ENCODE peak calls at places on chromosomes 16 and 17, in ten cellular contexts. One of them, this sample, is unnamed.

GRCh38 chr17:32917081-32917480 is 10.9 kb upstream of the TMEM98 start:
- DNase-seq in PC-9: no peak
- DNase-seq in GM23248: peak; percentile 13
- DNase-seq in fibroblast of lung: no peak
- DNase-seq in PC-3: no peak
- DNase-seq in DND-41: no peak
- DNase-seq in MM.1S: no peak
- DNase-seq in hepatocyte: no peak
- DNase-seq in K562: no peak
- DNase-seq in neural progenitor cell: no peak
- DNase-seq in this sample: no peak

GRCh38 chr16:60217787-60218186 is 1483.7 kb upstream of the GOT2 start:
- DNase-seq in PC-9: no peak
- DNase-seq in DND-41: no peak
- DNase-seq in fibroblast of lung: no peak
- DNase-seq in GM23248: no peak
- DNase-seq in neural progenitor cell: no peak
- DNase-seq in hepatocyte: no peak
- DNase-seq in PC-3: no peak
- DNase-seq in K562: no peak
- DNase-seq in MM.1S: no peak
- DNase-seq in this sample: no peak

GRCh38 chr16:349211-349610 is 3.3 kb downstream of the AXIN1 start:
- DNase-seq in GM23248: no peak
- DNase-seq in hepatocyte: no peak
- DNase-seq in neural progenitor cell: peak; percentile 0
- DNase-seq in K562: no peak
- DNase-seq in DND-41: no peak
- DNase-seq in PC-9: no peak
- DNase-seq in fibroblast of lung: no peak
- DNase-seq in MM.1S: no peak
- DNase-seq in PC-3: no peak
- DNase-seq in this sample: no peak

GRCh38 chr16:84842516-84843148 is 22.8 kb downstream of the CRISPLD2 start:
- DNase-seq in PC-3: no peak
- DNase-seq in hepatocyte: no peak
- DNase-seq in fibroblast of lung: no peak
- DNase-seq in GM23248: no peak
- DNase-seq in MM.1S: no peak
- DNase-seq in DND-41: no peak
- DNase-seq in PC-9: no peak
- DNase-seq in K562: no peak
- DNase-seq in neural progenitor cell: no peak
- DNase-seq in this sample: no peak

GRCh38 chr17:78174332-78174869 is 6.0 kb downstream of the SYNGR2 start:
- DNase-seq in fibroblast of lung: no peak
- DNase-seq in neural progenitor cell: no peak
- DNase-seq in PC-3: peak; percentile 66
- DNase-seq in GM23248: no peak
- DNase-seq in DND-41: no peak
- DNase-seq in MM.1S: peak; percentile 55
- DNase-seq in PC-9: peak; percentile 48
- DNase-seq in K562: no peak
- DNase-seq in hepatocyte: no peak
- DNase-seq in this sample: no peak

GRCh38 chr17:29133146-29133713 is 47.0 kb downstream of the MYO18A start:
- DNase-seq in hepatocyte: no peak
- DNase-seq in MM.1S: no peak
- DNase-seq in PC-3: peak; percentile 39
- DNase-seq in GM23248: peak; percentile 91
- DNase-seq in K562: peak; percentile 56
- DNase-seq in fibroblast of lung: peak; percentile 83
- DNase-seq in PC-9: peak; percentile 89
- DNase-seq in neural progenitor cell: no peak
- DNase-seq in DND-41: no peak
- DNase-seq in this sample: no peak

GRCh38 chr16:64717871-64718270 is 404.0 kb downstream of the CDH11 start:
- DNase-seq in K562: no peak
- DNase-seq in DND-41: no peak
- DNase-seq in PC-3: no peak
- DNase-seq in PC-9: no peak
- DNase-seq in GM23248: no peak
- DNase-seq in fibroblast of lung: no peak
- DNase-seq in MM.1S: no peak
- DNase-seq in hepatocyte: no peak
- DNase-seq in neural progenitor cell: no peak
- DNase-seq in this sample: no peak

GRCh38 chr16:50265716-50266336 is 525 bp upstream of the ADCY7 start:
- DNase-seq in hepatocyte: no peak
- DNase-seq in PC-3: no peak
- DNase-seq in DND-41: no peak
- DNase-seq in GM23248: no peak
- DNase-seq in MM.1S: no peak
- DNase-seq in fibroblast of lung: no peak
- DNase-seq in K562: no peak
- DNase-seq in neural progenitor cell: no peak
- DNase-seq in PC-9: no peak
- DNase-seq in this sample: no peak

GRCh38 chr16:84308120-84308519 is 13.4 kb downstream of the WFDC1 start:
- DNase-seq in PC-9: peak; percentile 55
- DNase-seq in hepatocyte: peak; percentile 66
- DNase-seq in PC-3: peak; percentile 34
- DNase-seq in neural progenitor cell: peak; percentile 88
- DNase-seq in fibroblast of lung: peak; percentile 39
- DNase-seq in MM.1S: peak; percentile 6
- DNase-seq in K562: peak; percentile 57
- DNase-seq in DND-41: peak; percentile 16
- DNase-seq in GM23248: peak; percentile 72
- DNase-seq in this sample: no peak

GRCh38 chr17:61461586-61461966 is 9.4 kb downstream of the TBX4 start:
- DNase-seq in K562: no peak
- DNase-seq in MM.1S: no peak
- DNase-seq in neural progenitor cell: peak; percentile 47
- DNase-seq in PC-3: no peak
- DNase-seq in GM23248: no peak
- DNase-seq in DND-41: no peak
- DNase-seq in fibroblast of lung: no peak
- DNase-seq in PC-9: no peak
- DNase-seq in hepatocyte: peak; percentile 58
- DNase-seq in this sample: no peak

GRCh38 chr16:80639636-80640035 is 98.8 kb downstream of the DYNLRB2 start:
- DNase-seq in fibroblast of lung: no peak
- DNase-seq in MM.1S: no peak
- DNase-seq in GM23248: no peak
- DNase-seq in K562: no peak
- DNase-seq in PC-3: no peak
- DNase-seq in neural progenitor cell: no peak
- DNase-seq in DND-41: no peak
- DNase-seq in hepatocyte: no peak
- DNase-seq in PC-9: no peak
- DNase-seq in this sample: no peak

GRCh38 chr17:82143333-82143732 is 45.3 kb upstream of the FASN start:
- DNase-seq in PC-9: no peak
- DNase-seq in DND-41: no peak
- DNase-seq in fibroblast of lung: no peak
- DNase-seq in neural progenitor cell: no peak
- DNase-seq in hepatocyte: no peak
- DNase-seq in K562: no peak
- DNase-seq in PC-3: no peak
- DNase-seq in MM.1S: no peak
- DNase-seq in GM23248: no peak
- DNase-seq in this sample: no peak

GRCh38 chr17:82146663-82147654 is 48.9 kb upstream of the FASN start:
- DNase-seq in GM23248: no peak
- DNase-seq in neural progenitor cell: no peak
- DNase-seq in hepatocyte: no peak
- DNase-seq in DND-41: no peak
- DNase-seq in MM.1S: no peak
- DNase-seq in PC-9: no peak
- DNase-seq in fibroblast of lung: no peak
- DNase-seq in K562: no peak
- DNase-seq in PC-3: no peak
- DNase-seq in this sample: no peak

GRCh38 chr17:82148997-82149396 is 51.0 kb upstream of the FASN start:
- DNase-seq in GM23248: peak; percentile 22
- DNase-seq in hepatocyte: no peak
- DNase-seq in K562: no peak
- DNase-seq in PC-9: no peak
- DNase-seq in neural progenitor cell: no peak
- DNase-seq in DND-41: no peak
- DNase-seq in fibroblast of lung: no peak
- DNase-seq in MM.1S: no peak
- DNase-seq in PC-3: no peak
- DNase-seq in this sample: no peak

GRCh38 chr17:82148011-82148410 is 50.0 kb upstream of the FASN start:
- DNase-seq in hepatocyte: no peak
- DNase-seq in DND-41: no peak
- DNase-seq in K562: no peak
- DNase-seq in neural progenitor cell: no peak
- DNase-seq in fibroblast of lung: no peak
- DNase-seq in PC-3: no peak
- DNase-seq in GM23248: no peak
- DNase-seq in PC-9: no peak
- DNase-seq in MM.1S: no peak
- DNase-seq in this sample: no peak

DNA sequence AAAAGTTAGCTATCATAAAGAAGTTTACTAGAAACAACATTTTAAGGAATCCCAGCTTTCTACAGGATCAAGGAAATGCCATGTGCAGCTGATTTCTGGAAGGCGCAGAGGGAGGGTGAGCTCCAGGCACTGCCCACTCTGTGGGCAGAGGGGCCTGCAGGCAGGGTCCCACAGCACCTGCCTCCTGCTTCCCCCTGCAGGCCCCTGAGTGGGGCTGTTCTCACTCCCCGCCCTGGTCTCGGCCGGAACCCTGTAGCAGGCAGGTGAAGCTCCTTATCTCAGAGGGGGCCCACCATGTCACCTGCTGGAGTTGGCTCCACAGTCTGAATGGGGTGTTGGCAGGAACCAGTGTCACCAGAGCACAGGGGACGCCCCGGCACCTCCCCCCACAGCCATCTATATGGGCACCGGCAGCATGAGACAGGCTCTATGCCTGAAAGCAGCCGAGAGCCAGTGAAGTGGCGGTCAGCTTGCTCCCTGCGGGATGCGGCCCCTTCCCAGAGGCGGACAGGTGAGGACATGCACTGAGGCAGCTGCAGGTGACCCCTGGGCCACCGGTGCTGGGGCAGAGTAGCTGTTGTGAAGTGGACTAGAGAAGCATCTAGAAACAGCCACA is 47.6 kb upstream of the FASN start:
- DNase-seq in neural progenitor cell: no peak
- DNase-seq in GM23248: no peak
- DNase-seq in MM.1S: no peak
- DNase-seq in hepatocyte: no peak
- DNase-seq in PC-9: no peak
- DNase-seq in PC-3: no peak
- DNase-seq in K562: no peak
- DNase-seq in DND-41: no peak
- DNase-seq in fibroblast of lung: no peak
- DNase-seq in this sample: no peak
- TF ChIP-seq EZH2 in neural progenitor cell: no peak
- TF ChIP-seq EZH2 in GM23248: no peak
- TF ChIP-seq EZH2 in MM.1S: no peak
- TF ChIP-seq EZH2 in hepatocyte: no peak
- TF ChIP-seq EZH2 in PC-9: no peak
- TF ChIP-seq EZH2 in PC-3: no peak
- TF ChIP-seq EZH2 in K562: no peak
- TF ChIP-seq EZH2 in DND-41: no peak
- TF ChIP-seq EZH2 in fibroblast of lung: no peak
- TF ChIP-seq EZH2 in this sample: no peak

GRCh38 chr16:53372942-53373871 is 61.1 kb upstream of the RBL2 start:
- DNase-seq in MM.1S: peak; percentile 79
- DNase-seq in DND-41: no peak
- DNase-seq in GM23248: no peak
- DNase-seq in neural progenitor cell: no peak
- DNase-seq in fibroblast of lung: no peak
- DNase-seq in hepatocyte: no peak
- DNase-seq in K562: peak; percentile 28
- DNase-seq in PC-9: peak; percentile 67
- DNase-seq in PC-3: peak; percentile 67
- DNase-seq in this sample: no peak

GRCh38 chr16:53370827-53371226 is 63.4 kb upstream of the RBL2 start:
- DNase-seq in MM.1S: no peak
- DNase-seq in neural progenitor cell: no peak
- DNase-seq in PC-3: no peak
- DNase-seq in hepatocyte: no peak
- DNase-seq in fibroblast of lung: no peak
- DNase-seq in DND-41: no peak
- DNase-seq in PC-9: no peak
- DNase-seq in GM23248: no peak
- DNase-seq in K562: no peak
- DNase-seq in this sample: no peak

DNA sequence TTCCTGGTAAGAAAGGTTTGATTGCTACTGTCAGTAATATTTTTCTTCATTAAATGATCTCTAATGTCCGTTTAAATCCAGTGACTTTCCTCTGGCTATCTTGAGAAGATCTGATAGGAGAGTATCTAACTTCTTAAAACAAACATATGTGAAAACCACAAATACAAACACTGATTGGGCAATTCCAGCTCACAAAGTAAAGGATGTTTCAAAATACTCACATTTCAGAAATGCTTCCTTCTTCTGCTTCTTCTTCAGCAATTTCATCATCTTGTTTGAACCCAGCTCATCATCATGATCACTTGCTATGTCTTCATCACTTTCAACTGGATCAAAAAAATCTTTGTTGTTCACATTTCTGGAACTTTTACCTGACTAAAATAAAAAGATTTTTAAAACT is 64.3 kb upstream of the RBL2 start:
- DNase-seq in PC-9: peak; percentile 86
- DNase-seq in DND-41: no peak
- DNase-seq in hepatocyte: no peak
- DNase-seq in K562: no peak
- DNase-seq in neural progenitor cell: no peak
- DNase-seq in fibroblast of lung: peak; percentile 50
- DNase-seq in GM23248: peak; percentile 25
- DNase-seq in PC-3: peak; percentile 29
- DNase-seq in MM.1S: no peak
- DNase-seq in this sample: no peak
- H3K27me3 ChIP-seq in PC-9: peaks cover 9% of the 10 kb centered on the region
- H3K27me3 ChIP-seq in DND-41: peaks cover 6% of the 10 kb centered on the region
- H3K27me3 ChIP-seq in hepatocyte: no peaks in the 10 kb centered on the region
- H3K27me3 ChIP-seq in K562: peaks cover 15% of the 10 kb centered on the region
- H3K27me3 ChIP-seq in neural progenitor cell: no peaks in the 10 kb centered on the region
- H3K27me3 ChIP-seq in fibroblast of lung: peaks cover 5% of the 10 kb centered on the region
- H3K27me3 ChIP-seq in GM23248: peaks cover 37% of the 10 kb centered on the region
- H3K27me3 ChIP-seq in PC-3: no peaks in the 10 kb centered on the region
- H3K27me3 ChIP-seq in MM.1S: no peaks in the 10 kb centered on the region
- H3K27me3 ChIP-seq in this sample: no peaks in the 10 kb centered on the region

GRCh38 chr17:81424151-81424550 is 28.9 kb downstream of the BAHCC1 start:
- DNase-seq in GM23248: no peak
- DNase-seq in DND-41: no peak
- DNase-seq in neural progenitor cell: no peak
- DNase-seq in PC-9: no peak
- DNase-seq in PC-3: no peak
- DNase-seq in K562: no peak
- DNase-seq in fibroblast of lung: no peak
- DNase-seq in MM.1S: no peak
- DNase-seq in hepatocyte: no peak
- DNase-seq in this sample: no peak
- TF ChIP-seq EZH2 in GM23248: no peak
- TF ChIP-seq EZH2 in DND-41: no peak
- TF ChIP-seq EZH2 in neural progenitor cell: no peak
- TF ChIP-seq EZH2 in PC-9: no peak
- TF ChIP-seq EZH2 in PC-3: no peak
- TF ChIP-seq EZH2 in K562: no peak
- TF ChIP-seq EZH2 in fibroblast of lung: no peak
- TF ChIP-seq EZH2 in MM.1S: no peak
- TF ChIP-seq EZH2 in hepatocyte: no peak
- TF ChIP-seq EZH2 in this sample: no peak

GRCh38 chr17:48340916-48341315 is 89.1 kb downstream of the SKAP1 start:
- DNase-seq in K562: no peak
- DNase-seq in MM.1S: no peak
- DNase-seq in neural progenitor cell: no peak
- DNase-seq in hepatocyte: no peak
- DNase-seq in fibroblast of lung: no peak
- DNase-seq in DND-41: no peak
- DNase-seq in GM23248: no peak
- DNase-seq in PC-3: no peak
- DNase-seq in PC-9: no peak
- DNase-seq in this sample: no peak
- H3K27me3 ChIP-seq in K562: no peaks in the 10 kb centered on the region
- H3K27me3 ChIP-seq in MM.1S: no peaks in the 10 kb centered on the region
- H3K27me3 ChIP-seq in neural progenitor cell: peaks cover 82% of the 10 kb centered on the region
- H3K27me3 ChIP-seq in hepatocyte: peaks cover 26% of the 10 kb centered on the region
- H3K27me3 ChIP-seq in fibroblast of lung: no peaks in the 10 kb centered on the region
- H3K27me3 ChIP-seq in DND-41: peaks cover 39% of the 10 kb centered on the region
- H3K27me3 ChIP-seq in GM23248: no peaks in the 10 kb centered on the region
- H3K27me3 ChIP-seq in PC-3: no peaks in the 10 kb centered on the region
- H3K27me3 ChIP-seq in PC-9: no peaks in the 10 kb centered on the region
- H3K27me3 ChIP-seq in this sample: peaks cover 30% of the 10 kb centered on the region